ENCODE peak calls at places on chromosome 15, in seven cellular contexts. Y is uterus; L is H7; B is stimulated activated CD4-positive, alpha-beta T cell treated with anti-CD3 and anti-CD28 coated beads, Interleukin-4, amount 100 ng/mL, for 48 hours; I is IMR-90; M is NCI-H146; X is Peyer's patch. J is an unnamed sample.

GRCh38 chr15:47673343-47673761 is 44.0 kb upstream of the SEMA6D start:
- DNase-seq in Y (peak), L (no peak), B (no peak), I (no peak), M (peak), X (no peak), J (no peak)

GRCh38 chr15:95760508-95760907 is 570.0 kb upstream of the NR2F2 start:
- DNase-seq in Y (no peak), L (peak), B (no peak), I (no peak), M (no peak), X (no peak), J (peak)

GRCh38 chr15:98035577-98036010 is 75.1 kb downstream of the ARRDC4 start:
- DNase-seq in Y (no peak), L (no peak), B (no peak), I (no peak), M (no peak), X (no peak), J (no peak)

GRCh38 chr15:84915011-84915958 is 30.8 kb downstream of the SLC28A1 start:
- DNase-seq in Y (peak), L (peak), B (peak), I (peak), M (peak), X (no peak), J (peak)

GRCh38 chr15:25183581-25184330 is 229.0 kb downstream of the SNRPN start:
- DNase-seq in Y (no peak), L (no peak), B (no peak), I (no peak), M (no peak), X (no peak), J (no peak)

GRCh38 chr15:93179072-93179471 is 90.1 kb upstream of the RGMA start:
- DNase-seq in Y (no peak), L (no peak), B (no peak), I (no peak), M (no peak), X (no peak), J (no peak)

GRCh38 chr15:40054746-40055575 is 16.0 kb upstream of the SRP14 start:
- DNase-seq in Y (no peak), L (no peak), B (no peak), I (peak), M (peak), X (peak), J (peak)

GRCh38 chr15:32670624-32671022 is 29.1 kb downstream of the SCG5 start:
- DNase-seq in Y (no peak), L (no peak), B (no peak), I (no peak), M (no peak), X (no peak), J (no peak)

GRCh38 chr15:101054991-101055390 is 135.8 kb downstream of the LRRK1 start:
- DNase-seq in Y (no peak), L (peak), B (no peak), I (no peak), M (no peak), X (no peak), J (no peak)

GRCh38 chr15:82072926-82073537 is 27.2 kb upstream of the MEX3B start:
- DNase-seq in Y (no peak), L (peak), B (no peak), I (no peak), M (no peak), X (no peak), J (no peak)

GRCh38 chr15:68678746-68679145 is 100.0 kb downstream of the CORO2B start:
- DNase-seq in Y (peak), L (no peak), B (no peak), I (no peak), M (no peak), X (no peak), J (no peak)

GRCh38 chr15:26242565-26242964 is 379.4 kb upstream of the ATP10A start:
- DNase-seq in Y (no peak), L (peak), B (no peak), I (no peak), M (no peak), X (no peak), J (no peak)

GRCh38 chr15:26697913-26698312 is 75.0 kb downstream of the GABRB3 start:
- DNase-seq in Y (no peak), L (no peak), B (no peak), I (no peak), M (no peak), X (no peak), J (no peak)

GRCh38 chr15:83470895-83471294 is 23.8 kb downstream of the SH3GL3 start:
- DNase-seq in Y (no peak), L (no peak), B (no peak), I (no peak), M (no peak), X (no peak), J (no peak)

GRCh38 chr15:39784125-39784524 is 1.5 kb upstream of the FSIP1 start:
- DNase-seq in Y (no peak), L (no peak), B (no peak), I (peak), M (no peak), X (no peak), J (peak)

GRCh38 chr15:47750030-47750739 is 32.9 kb downstream of the SEMA6D start:
- DNase-seq in Y (no peak), L (no peak), B (no peak), I (peak), M (no peak), X (no peak), J (peak)

GRCh38 chr15:25527118-25527517 is 88.3 kb upstream of the UBE3A start:
- DNase-seq in Y (no peak), L (no peak), B (no peak), I (no peak), M (no peak), X (no peak), J (no peak)

GRCh38 chr15:74220475-74221248 is 15.5 kb upstream of the CCDC33 start:
- DNase-seq in Y (no peak), L (no peak), B (no peak), I (no peak), M (no peak), X (no peak), J (no peak)

GRCh38 chr15:81349271-81349670 is 24.7 kb downstream of the TMC3 start:
- DNase-seq in Y (no peak), L (no peak), B (no peak), I (no peak), M (no peak), X (no peak), J (no peak)

GRCh38 chr15:60651155-60651554 is 172.2 kb upstream of the ICE2 start:
- DNase-seq in Y (no peak), L (no peak), B (no peak), I (no peak), M (no peak), X (no peak), J (no peak)

GRCh38 chr15:70569718-70570231 is 193.6 kb downstream of the UACA start:
- DNase-seq in Y (no peak), L (no peak), B (no peak), I (peak), M (no peak), X (no peak), J (no peak)

GRCh38 chr15:80568876-80569605 is 126.1 kb upstream of the ABHD17C start:
- DNase-seq in Y (no peak), L (peak), B (no peak), I (peak), M (no peak), X (no peak), J (no peak)

J was measured in EL.